ENCODE peak calls at places on chromosome 22, in nine cellular contexts. I, T, B, Y, L, X, J, V and W are unnamed samples.

GRCh38 chr22:47515384-47516125 is 753.1 kb downstream of the TBC1D22A start:
- DNase-seq in Y (no peak), B (no peak), X (no peak), J (no peak), V (no peak), T (no peak), L (no peak), I (no peak), W (no peak)

GRCh38 chr22:39997939-39998726 is 3.4 kb downstream of the FAM83F start:
- DNase-seq in L (no peak), X (no peak), Y (no peak), V (no peak), B (no peak), I (no peak), J (peak), T (peak), W (no peak)

GRCh38 chr22:40436460-40437431 is 66.4 kb downstream of the SGSM3 start:
- DNase-seq in L (peak), J (no peak), V (peak), I (peak), T (peak), Y (no peak), B (no peak), X (no peak), W (no peak)

GRCh38 chr22:35477911-35478582 is 62.6 kb upstream of the RASD2 start:
- DNase-seq in Y (no peak), I (no peak), B (no peak), L (peak), J (no peak), T (no peak), X (no peak), V (no peak), W (peak)

GRCh38 chr22:26587991-26588613 is 1.8 kb downstream of the TPST2 start:
- DNase-seq in B (no peak), I (no peak), V (no peak), X (no peak), J (no peak), L (no peak), T (no peak), Y (no peak), W (peak)

GRCh38 chr22:37331811-37332536 is 49.7 kb downstream of the CYTH4 start:
- DNase-seq in X (no peak), I (no peak), Y (no peak), J (no peak), T (no peak), B (no peak), V (no peak), L (no peak), W (no peak)

GRCh38 chr22:32204856-32205722 is at the start of gene RFPL2:
- DNase-seq in B (peak), I (peak), L (peak), V (peak), T (peak), J (peak), Y (peak), X (no peak), W (no peak)

GRCh38 chr22:48442663-48443062 is 1385.0 kb downstream of the BRD1 start:
- DNase-seq in T (no peak), Y (no peak), I (no peak), B (no peak), X (no peak), L (no peak), J (no peak), V (no peak), W (no peak)

GRCh38 chr22:37244922-37245722 is 1.1 kb upstream of the RAC2 start:
- DNase-seq in L (no peak), Y (no peak), X (no peak), T (no peak), I (no peak), J (no peak), B (no peak), V (no peak), W (no peak)

GRCh38 chr22:22045576-22046335 is 63.2 kb upstream of the TOP3B start:
- DNase-seq in J (no peak), X (no peak), B (no peak), Y (no peak), I (no peak), L (no peak), V (no peak), T (no peak), W (no peak)

GRCh38 chr22:48796295-48797015 is 1031.2 kb downstream of the BRD1 start:
- DNase-seq in Y (no peak), L (no peak), B (no peak), I (no peak), V (no peak), X (no peak), J (peak), T (no peak), W (no peak)

GRCh38 chr22:36208934-36209333 is 7.3 kb upstream of the APOL4 start:
- DNase-seq in I (no peak), Y (no peak), L (no peak), X (no peak), T (no peak), B (no peak), J (no peak), V (no peak), W (no peak)

GRCh38 chr22:25696763-25697710 is 45.0 kb upstream of the MYO18B start:
- DNase-seq in I (no peak), Y (no peak), L (no peak), V (no peak), B (no peak), X (no peak), T (no peak), J (no peak), W (no peak)

GRCh38 chr22:26215766-26216165 is 46.5 kb downstream of the SEZ6L start:
- DNase-seq in T (no peak), I (no peak), X (no peak), V (no peak), L (no peak), B (no peak), Y (no peak), J (no peak), W (no peak)

GRCh38 chr22:29268511-29269229 is 602 bp downstream of the EWSR1 start:
- DNase-seq in J (peak), I (peak), L (no peak), T (peak), X (peak), B (no peak), V (peak), Y (peak), W (peak)

GRCh38 chr22:37484115-37485005 is 1.8 kb downstream of the MFNG start:
- DNase-seq in X (peak), T (no peak), B (no peak), Y (peak), L (no peak), I (peak), J (no peak), V (peak), W (no peak)

GRCh38 chr22:50705219-50705691 is 32.6 kb downstream of the SHANK3 start:
- DNase-seq in X (no peak), J (peak), B (peak), I (no peak), T (peak), V (no peak), L (no peak), Y (peak), W (peak)

GRCh38 chr22:25365491-25366261 is 146.2 kb downstream of the CRYBB2 start:
- DNase-seq in Y (no peak), J (no peak), L (no peak), I (no peak), B (no peak), X (no peak), V (no peak), T (peak), W (no peak)

GRCh38 chr22:50314455-50315288 is 7.2 kb upstream of the PLXNB2 start:
- DNase-seq in J (no peak), B (no peak), V (peak), I (peak), L (no peak), X (peak), T (no peak), Y (no peak), W (no peak)

GRCh38 chr22:47257566-47257965 is 495.1 kb downstream of the TBC1D22A start:
- DNase-seq in B (no peak), J (no peak), Y (no peak), I (no peak), V (no peak), L (no peak), X (no peak), T (no peak), W (no peak)

GRCh38 chr22:49449811-49450386 is 377.8 kb downstream of the BRD1 start:
- DNase-seq in B (no peak), L (no peak), X (no peak), T (no peak), Y (no peak), J (no peak), V (no peak), I (no peak), W (no peak)

GRCh38 chr22:43412808-43413785 is 1.3 kb downstream of the MPPED1 start:
- DNase-seq in I (no peak), T (peak), X (no peak), J (no peak), B (no peak), Y (no peak), V (no peak), L (no peak), W (no peak)

GRCh38 chr22:32199341-32199740 is 5.5 kb downstream of the RFPL2 start:
- DNase-seq in I (no peak), Y (no peak), L (no peak), B (no peak), X (no peak), V (no peak), J (no peak), T (no peak), W (no peak)

GRCh38 chr22:41940853-41941765 is 5.8 kb downstream of the CENPM start:
- DNase-seq in Y (peak), B (no peak), X (peak), V (peak), I (peak), L (peak), T (peak), J (peak), W (peak)

GRCh38 chr22:39317756-39318506 is 1.5 kb downstream of the RPL3 start:
- DNase-seq in X (no peak), Y (no peak), J (no peak), V (no peak), I (no peak), T (no peak), L (no peak), B (no peak), W (no peak)

GRCh38 chr22:28254396-28254795 is 335.3 kb upstream of the PITPNB start:
- DNase-seq in V (no peak), B (no peak), I (no peak), X (no peak), J (no peak), L (no peak), Y (no peak), T (no peak), W (no peak)

GRCh38 chr22:31199187-31199586 is 12.9 kb upstream of the LIMK2 start:
- DNase-seq in B (no peak), X (no peak), J (no peak), I (no peak), T (no peak), V (no peak), Y (no peak), L (no peak), W (no peak)

GRCh38 chr22:37681001-37681424 is 5.1 kb upstream of the NOL12 start:
- DNase-seq in X (no peak), I (no peak), L (no peak), Y (no peak), T (no peak), J (no peak), B (no peak), V (no peak), W (no peak)

GRCh38 chr22:47805394-47805935 is 1043.0 kb downstream of the TBC1D22A start:
- DNase-seq in L (no peak), X (no peak), V (no peak), T (no peak), Y (no peak), J (no peak), B (no peak), I (no peak), W (no peak)

GRCh38 chr22:47202819-47203553 is 440.5 kb downstream of the TBC1D22A start:
- DNase-seq in I (no peak), Y (no peak), X (no peak), B (no peak), L (no peak), V (no peak), T (no peak), J (no peak), W (no peak)